ENCODE peak calls at places on chromosomes 13 and 19, in four cellular contexts. C is NCI-H1436 treated with DMSO at 0.1 percent for 48 hours, E is HT-29, Q is fibroblast of gingiva. B is an unnamed sample.

GRCh38 chr19:18350490-18350889 is 10.1 kb downstream of the PGPEP1 start:
- DNase-seq in E (no peak), Q (no peak), C (no peak), B (no peak)

GRCh38 chr13:77002590-77003190 is 10.8 kb downstream of the CLN5 start:
- DNase-seq in E (peak; percentile 49), Q (peak; percentile 33), C (no peak), B (peak; percentile 74)

GRCh38 chr19:56838930-56839664 is 1.4 kb downstream of the PEG3 start:
- DNase-seq in E (no peak), Q (peak; percentile 25), C (no peak), B (peak; percentile 76)

GRCh38 chr13:50248537-50249521 is 233.6 kb downstream of the KCNRG start:
- DNase-seq in E (no peak), Q (no peak), C (no peak), B (no peak)

GRCh38 chr19:55391702-55392615 is 6.2 kb downstream of the RPL28 start:
- DNase-seq in E (no peak), C (no peak), Q (peak; percentile 47), B (no peak)

GRCh38 chr13:74796126-74796643 is 662.0 kb upstream of the KLF12 start:
- DNase-seq in Q (no peak), E (no peak), C (no peak), B (no peak)

GRCh38 chr13:44936246-44936645 is 53.0 kb downstream of the NUFIP1 start:
- DNase-seq in E (no peak), Q (no peak), C (no peak), B (no peak)

GRCh38 chr19:6608950-6609349 is 18.0 kb upstream of the CD70 start:
- DNase-seq in E (no peak), Q (no peak), C (no peak), B (no peak)

GRCh38 chr19:43872547-43873336 is 45.6 kb downstream of the ZNF283 start:
- DNase-seq in E (peak; percentile 23), C (no peak), Q (no peak), B (no peak)

GRCh38 chr19:15241259-15241658 is 9.0 kb upstream of the EPHX3 start:
- DNase-seq in E (no peak), Q (no peak), C (no peak), B (no peak)

GRCh38 chr19:33471111-33471996 is 50.2 kb downstream of the PEPD start:
- DNase-seq in Q (no peak), E (no peak), C (no peak), B (no peak)

GRCh38 chr19:53792721-53793433 is 31.2 kb downstream of the NLRP12 start:
- DNase-seq in C (no peak), E (peak; percentile 98), Q (peak; percentile 92), B (peak; percentile 73)

GRCh38 chr19:12939292-12939606 is 840 bp downstream of the CALR start:
- DNase-seq in C (no peak), E (no peak), Q (peak; percentile 55), B (peak; percentile 65)

GRCh38 chr13:43270043-43270830 is 246.9 kb downstream of the DNAJC15 start:
- DNase-seq in Q (no peak), E (no peak), C (no peak), B (no peak)

GRCh38 chr19:39390460-39390758 is 497 bp downstream of the PAF1 start:
- DNase-seq in C (peak; percentile 55), E (peak; percentile 90), Q (no peak), B (no peak)

GRCh38 chr13:62305758-62306157 is 890.1 kb upstream of the PCDH20 start:
- DNase-seq in E (no peak), Q (no peak), C (no peak), B (no peak)

GRCh38 chr19:17243854-17244617 is 1.7 kb downstream of the NR2F6 start:
- DNase-seq in C (no peak), E (peak; percentile 47), Q (peak; percentile 59), B (peak; percentile 80)

GRCh38 chr13:33015791-33016323 is 366 bp upstream of the KL start:
- DNase-seq in Q (no peak), C (no peak), E (no peak), B (no peak)

B was measured in foreskin fibroblast.